ENCODE peak calls at places on chromosomes 7 and 10, in nine cellular contexts. X, C, H, S, M, W, O, J and R are unnamed samples. For H3K36me3, the result is how much of the 10 kb centered on the place peaks cover.

GRCh38 chr7:102008535-102009262 is 191.3 kb downstream of the CUX1 start:
- DNase-seq in X (no peak), C (no peak), H (no peak), S (no peak), M (peak), W (no peak), O (no peak), J (no peak), R (no peak)

GRCh38 chr7:94222516-94222915 is 172.2 kb upstream of the COL1A2 start:
- DNase-seq in X (no peak), C (no peak), H (no peak), S (no peak), M (no peak), W (no peak), O (no peak), J (no peak), R (no peak)

GRCh38 chr10:80154978-80155695 is 22.6 kb downstream of the PLAC9 start:
- DNase-seq in X (peak), C (no peak), H (no peak), S (no peak), M (no peak), W (no peak), O (no peak), J (no peak), R (peak)

GRCh38 chr10:33731322-33731721 is 396.9 kb upstream of the NRP1 start:
- DNase-seq in X (no peak), C (no peak), H (no peak), S (no peak), M (no peak), W (no peak), O (no peak), J (no peak), R (no peak)

GRCh38 chr10:129843702-129844101 is 120.4 kb downstream of the EBF3 start:
- DNase-seq in X (no peak), C (no peak), H (no peak), S (no peak), M (no peak), W (no peak), O (no peak), J (no peak), R (no peak)

GRCh38 chr7:143346018-143346417 is 16.5 kb downstream of the FAM131B start:
- DNase-seq in X (no peak), C (no peak), H (no peak), S (no peak), M (no peak), W (no peak), O (no peak), J (no peak), R (no peak)

GRCh38 chr10:96501985-96502384 is 11.7 kb downstream of the TLL2 start:
- DNase-seq in X (peak), C (no peak), H (no peak), S (no peak), M (no peak), W (no peak), O (no peak), J (no peak), R (no peak)

GRCh38 chr10:101558671-101559595 is 29.1 kb downstream of the POLL start:
- DNase-seq in X (no peak), C (no peak), H (no peak), S (no peak), M (no peak), W (no peak), O (no peak), J (no peak), R (no peak)

GRCh38 chr10:97016728-97017473 is 168.9 kb downstream of the SLIT1 start:
- DNase-seq in X (peak), C (no peak), H (no peak), S (no peak), M (no peak), W (no peak), O (peak), J (no peak), R (no peak)

GRCh38 chr7:72546586-72546985 is 134.4 kb upstream of the CALN1 start:
- DNase-seq in X (no peak), C (no peak), H (no peak), S (no peak), M (no peak), W (no peak), O (no peak), J (no peak), R (no peak)

GRCh38 chr7:121466455-121466854 is 70.3 kb upstream of the FAM3C start:
- DNase-seq in X (no peak), C (no peak), H (no peak), S (no peak), M (no peak), W (no peak), O (no peak), J (no peak), R (no peak)

GRCh38 chr7:27152816-27153486 is 568 bp upstream of the HOXA3 start:
- DNase-seq in X (no peak), C (no peak), H (no peak), S (no peak), M (peak), W (no peak), O (no peak), J (no peak), R (no peak)

GRCh38 chr10:53918755-53919154 is 882.3 kb downstream of the PCDH15 start:
- DNase-seq in X (no peak), C (no peak), H (no peak), S (no peak), M (no peak), W (no peak), O (no peak), J (no peak), R (no peak)

GRCh38 chr10:125337510-125337909 is 177.1 kb upstream of the CTBP2 start:
- DNase-seq in X (no peak), C (no peak), H (no peak), S (no peak), M (no peak), W (no peak), O (no peak), J (no peak), R (no peak)

GRCh38 chr7:98149293-98149692 is 42.6 kb downstream of the LMTK2 start:
- DNase-seq in X (no peak), C (no peak), H (no peak), S (no peak), M (peak), W (no peak), O (no peak), J (no peak), R (no peak)

GRCh38 chr7:95596183-95597135 is at the start of gene PDK4:
- DNase-seq in X (peak), C (no peak), H (peak), S (peak), M (peak), W (peak), O (peak), J (peak), R (peak)

GRCh38 chr10:52400564-52400963 is 86.5 kb downstream of the DKK1 start:
- DNase-seq in X (peak), C (no peak), H (no peak), S (no peak), M (no peak), W (no peak), O (no peak), J (no peak), R (no peak)

GRCh38 chr10:100481462-100482081 is 18.8 kb downstream of the WNT8B start:
- DNase-seq in X (peak), C (peak), H (peak), S (peak), M (peak), W (peak), O (peak), J (peak), R (peak)

GRCh38 chr10:31929986-31930675 is 1.5 kb upstream of the ARHGAP12 start:
- DNase-seq in X (no peak), C (peak), H (no peak), S (no peak), M (peak), W (no peak), O (no peak), J (no peak), R (no peak)

GRCh38 chr10:17861760-17862159 is 52.6 kb downstream of the MRC1 start:
- DNase-seq in X (no peak), C (no peak), H (no peak), S (no peak), M (no peak), W (no peak), O (no peak), J (no peak), R (no peak)

GRCh38 chr7:129343099-129343700 is 91.0 kb upstream of the STRIP2 start:
- DNase-seq in X (peak), C (no peak), H (no peak), S (peak), M (peak), W (peak), O (no peak), J (no peak), R (no peak)

GRCh38 chr7:80330434-80330833 is 181.4 kb downstream of the GNAT3 start:
- DNase-seq in X (peak), C (no peak), H (no peak), S (no peak), M (no peak), W (no peak), O (no peak), J (no peak), R (no peak)

GRCh38 chr10:77605466-77605865 is 32.1 kb downstream of the KCNMA1 start:
- DNase-seq in X (no peak), C (no peak), H (no peak), S (no peak), M (peak), W (no peak), O (no peak), J (no peak), R (no peak)

GRCh38 chr7:150971242-150972048 is 6.7 kb downstream of the KCNH2 start:
- DNase-seq in X (no peak), C (no peak), H (no peak), S (peak), M (no peak), W (peak), O (no peak), J (no peak), R (peak)

GRCh38 chr10:132466520-132467463 is 69.8 kb downstream of the PWWP2B start:
- DNase-seq in X (no peak), C (peak), H (no peak), S (no peak), M (no peak), W (no peak), O (peak), J (peak), R (no peak)

GRCh38 chr10:14583252-14583651 is 191.4 kb downstream of the FAM107B start:
- DNase-seq in X (no peak), C (peak), H (no peak), S (peak), M (no peak), W (no peak), O (no peak), J (no peak), R (no peak)

GRCh38 chr7:99560834-99561734 is 2.6 kb downstream of the ZNF655 start:
- DNase-seq in X (no peak), C (no peak), H (no peak), S (no peak), M (no peak), W (no peak), O (no peak), J (no peak), R (no peak)

GRCh38 chr7:99563650-99564049 is 5.2 kb downstream of the ZNF655 start:
- DNase-seq in X (peak), C (no peak), H (no peak), S (no peak), M (no peak), W (no peak), O (no peak), J (no peak), R (no peak)

GRCh38 chr7:99562114-99562784 is 3.8 kb downstream of the ZNF655 start:
- DNase-seq in X (no peak), C (no peak), H (no peak), S (no peak), M (no peak), W (no peak), O (no peak), J (no peak), R (no peak)

GRCh38 chr7:99562832-99563231 is 4.4 kb downstream of the ZNF655 start:
- DNase-seq in X (peak), C (peak), H (peak), S (no peak), M (peak), W (no peak), O (no peak), J (no peak), R (no peak)

GRCh38 chr7:99561735-99562051 is 3.3 kb downstream of the ZNF655 start:
- DNase-seq in X (no peak), C (no peak), H (no peak), S (no peak), M (no peak), W (no peak), O (no peak), J (no peak), R (no peak)
- H3K36me3 ChIP-seq in X (under half), C (half or more), H (under half), S (under half), M (under half), W (under half), O (half or more), J (half or more), R (under half)

DNA sequence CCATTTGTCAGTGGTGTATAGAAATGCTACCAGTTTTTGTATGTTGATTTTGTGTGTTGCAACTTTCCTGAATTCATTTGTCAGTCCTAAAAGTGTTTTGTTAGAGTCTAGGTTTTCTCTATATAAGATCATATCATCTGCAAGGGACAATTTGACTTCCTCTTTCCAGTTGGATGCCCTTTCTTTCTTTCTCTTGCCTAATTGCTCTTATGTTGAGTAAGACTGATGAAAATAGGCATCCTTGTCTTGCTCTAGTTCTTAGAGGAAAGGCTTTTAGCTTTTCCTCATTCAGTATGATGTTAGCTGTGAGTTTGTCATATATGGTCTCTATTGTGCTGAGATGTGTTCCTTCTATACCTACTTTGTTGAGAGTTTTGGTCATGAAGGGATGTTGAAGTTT is 161.7 kb upstream of the TPK1 start:
- DNase-seq in X (no peak), C (no peak), H (no peak), S (no peak), M (no peak), W (no peak), O (no peak), J (no peak), R (no peak)
- H3K36me3 ChIP-seq in X (under half), C (under half), H (under half), S (under half), M (under half), W (under half), O (under half), J (under half), R (under half)

GRCh38 chr10:67868132-67868531 is 16.3 kb upstream of the SIRT1 start:
- DNase-seq in X (no peak), C (no peak), H (no peak), S (no peak), M (no peak), W (no peak), O (no peak), J (no peak), R (no peak)
- H3K36me3 ChIP-seq in X (under half), C (under half), H (under half), S (under half), M (under half), W (under half), O (under half), J (under half), R (under half)

DNA sequence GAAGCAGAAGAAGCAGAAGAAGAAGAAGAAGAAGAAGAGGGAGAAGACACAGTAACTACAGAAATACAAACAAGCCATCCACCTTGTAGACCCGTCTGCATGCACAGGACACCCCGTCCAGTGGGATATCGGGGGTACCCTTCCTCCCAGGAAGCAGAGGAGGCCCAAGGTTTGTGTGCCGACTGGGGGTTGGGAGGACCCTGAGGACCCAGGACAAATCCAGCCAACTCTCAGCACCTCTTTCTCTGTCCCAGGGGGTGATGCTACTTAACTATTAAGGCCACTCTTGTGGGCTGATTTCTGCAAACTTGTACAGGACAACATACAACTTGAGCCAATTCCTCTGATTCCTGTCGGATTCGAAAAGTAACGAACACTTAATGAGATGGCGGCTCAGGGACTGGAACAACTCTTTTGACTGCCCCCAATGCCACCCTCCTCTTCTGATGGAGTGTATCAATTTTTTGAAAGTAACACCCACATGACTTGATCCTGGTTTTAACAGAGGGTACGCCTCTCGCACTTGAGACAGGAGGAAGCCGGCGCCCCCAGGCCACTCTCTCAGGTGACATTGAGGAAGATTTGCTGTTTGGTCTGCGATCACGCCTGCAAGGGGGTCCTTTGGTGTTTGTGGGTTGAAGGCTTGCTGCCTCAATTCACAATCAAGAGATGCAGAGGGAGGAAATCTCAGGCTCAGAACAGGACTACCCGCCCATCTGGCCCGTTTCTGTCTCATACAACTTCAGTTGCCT is 192.6 kb downstream of the TNS3 start:
- DNase-seq in X (no peak), C (no peak), H (no peak), S (no peak), M (no peak), W (no peak), O (peak), J (peak), R (peak)
- H3K36me3 ChIP-seq in X (under half), C (under half), H (under half), S (under half), M (under half), W (under half), O (under half), J (under half), R (under half)

DNA sequence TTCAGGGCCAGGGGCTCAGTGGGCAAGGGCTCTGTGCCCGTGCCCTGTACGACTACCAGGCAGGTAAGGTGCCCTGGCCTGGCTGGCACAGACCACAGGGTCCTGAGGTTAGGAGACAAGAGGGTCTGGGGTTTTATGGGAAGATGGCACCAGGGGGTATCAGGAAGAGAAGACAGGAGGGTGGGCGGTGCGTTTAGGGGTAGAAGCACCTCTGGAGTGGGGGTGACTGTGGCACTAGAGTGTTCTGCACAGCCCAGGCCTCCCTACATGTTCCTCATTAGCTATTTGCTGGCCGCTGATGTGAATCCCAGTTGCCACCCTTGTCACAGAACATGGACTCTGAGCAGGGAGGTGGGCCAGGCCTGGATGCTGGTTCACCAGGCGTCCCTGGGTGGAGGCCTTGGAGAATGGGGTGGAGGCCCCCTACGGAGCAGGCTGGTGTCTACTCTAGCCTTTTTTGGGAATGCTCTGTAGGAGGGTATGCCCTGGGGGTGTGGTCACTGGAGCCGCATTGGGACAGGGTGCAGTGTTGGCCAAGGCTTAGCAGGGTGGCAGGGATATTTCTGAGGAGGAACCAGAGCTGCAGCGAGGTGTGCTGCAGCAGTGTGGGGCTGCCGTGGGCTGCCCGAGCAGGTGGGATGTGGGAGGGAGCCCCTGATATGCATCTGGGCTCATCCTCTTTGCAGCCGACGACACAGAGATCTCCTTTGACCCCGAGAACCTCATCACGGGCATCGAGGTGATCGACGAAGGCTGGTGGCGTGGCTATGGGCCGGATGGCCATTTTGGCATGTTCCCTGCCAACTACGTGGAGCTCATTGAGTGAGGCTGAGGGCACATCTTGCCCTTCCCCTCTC is 5.0 kb downstream of the PGAM2 start:
- DNase-seq in X (no peak), C (peak), H (no peak), S (no peak), M (no peak), W (no peak), O (peak), J (peak), R (no peak)
- H3K36me3 ChIP-seq in X (under half), C (half or more), H (half or more), S (under half), M (under half), W (under half), O (half or more), J (half or more), R (under half)

GRCh38 chr10:119832956-119833355 is 39.7 kb downstream of the MCMBP start:
- DNase-seq in X (no peak), C (no peak), H (no peak), S (no peak), M (no peak), W (no peak), O (no peak), J (no peak), R (no peak)

GRCh38 chr10:119831656-119832055 is 41.0 kb downstream of the MCMBP start:
- DNase-seq in X (no peak), C (no peak), H (no peak), S (no peak), M (no peak), W (no peak), O (no peak), J (no peak), R (no peak)

GRCh38 chr10:119827430-119827829 is 45.2 kb downstream of the MCMBP start:
- DNase-seq in X (no peak), C (no peak), H (no peak), S (no peak), M (no peak), W (no peak), O (no peak), J (no peak), R (no peak)

GRCh38 chr10:119826777-119827176 is 45.9 kb downstream of the MCMBP start:
- DNase-seq in X (no peak), C (no peak), H (no peak), S (no peak), M (no peak), W (no peak), O (no peak), J (no peak), R (no peak)

GRCh38 chr10:119829429-119829828 is 43.2 kb downstream of the MCMBP start:
- DNase-seq in X (no peak), C (no peak), H (no peak), S (no peak), M (no peak), W (no peak), O (no peak), J (no peak), R (no peak)
- H3K36me3 ChIP-seq in X (under half), C (under half), H (under half), S (under half), M (under half), W (under half), O (half or more), J (half or more), R (under half)

GRCh38 chr10:248307-248706 is 113.1 kb downstream of the ZMYND11 start:
- DNase-seq in X (peak), C (peak), H (no peak), S (no peak), M (no peak), W (no peak), O (no peak), J (no peak), R (no peak)

GRCh38 chr10:247480-247879 is 112.2 kb downstream of the ZMYND11 start:
- DNase-seq in X (no peak), C (no peak), H (no peak), S (no peak), M (no peak), W (no peak), O (no peak), J (no peak), R (no peak)

GRCh38 chr10:241451-241850 is 106.2 kb downstream of the ZMYND11 start:
- DNase-seq in X (no peak), C (no peak), H (no peak), S (no peak), M (no peak), W (no peak), O (no peak), J (no peak), R (no peak)

GRCh38 chr10:244227-244626 is 109.0 kb downstream of the ZMYND11 start:
- DNase-seq in X (no peak), C (no peak), H (no peak), S (no peak), M (no peak), W (no peak), O (no peak), J (no peak), R (no peak)

DNA sequence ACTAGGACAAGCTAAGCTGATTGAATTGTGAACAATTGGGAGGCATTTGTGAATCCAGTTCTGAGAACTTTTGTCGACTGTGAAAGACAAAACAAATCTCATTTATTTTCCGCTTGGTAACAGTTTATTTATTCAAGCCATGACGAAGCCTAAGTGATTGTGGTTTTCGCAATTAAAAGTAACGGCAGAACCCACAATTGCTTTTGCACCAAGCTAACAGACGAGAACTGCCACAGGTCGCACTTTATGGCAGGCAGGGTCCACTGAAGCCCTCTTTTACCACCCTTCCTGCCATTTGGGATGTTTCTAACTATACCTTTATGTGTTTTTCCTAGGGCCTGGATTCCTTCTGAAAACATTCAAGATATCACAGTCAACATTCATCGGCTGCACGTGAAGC is 111.2 kb downstream of the ZMYND11 start:
- DNase-seq in X (no peak), C (peak), H (no peak), S (no peak), M (no peak), W (no peak), O (no peak), J (no peak), R (no peak)
- H3K36me3 ChIP-seq in X (under half), C (under half), H (under half), S (under half), M (under half), W (under half), O (half or more), J (half or more), R (under half)